ENCODE peak calls at places on chromosomes 13 and 19, in four cellular contexts. G, E, D and R are unnamed samples.

GRCh38 chr19:9044449-9044848 is 34.2 kb upstream of the MUC16 start:
- DNase-seq in G (no peak), E (no peak), D (no peak), R (no peak)

GRCh38 chr19:18373892-18374629 is 11.9 kb upstream of the GDF15 start:
- DNase-seq in G (peak), E (peak), D (no peak), R (peak)

GRCh38 chr13:32734511-32734910 is 148.3 kb downstream of the PDS5B start:
- DNase-seq in G (no peak), E (no peak), D (no peak), R (no peak)

GRCh38 chr13:36862002-36862706 is 43.1 kb downstream of the RFXAP start:
- DNase-seq in G (no peak), E (no peak), D (no peak), R (no peak)

GRCh38 chr13:80945328-80945727 is 604.4 kb upstream of the SPRY2 start:
- DNase-seq in G (no peak), E (no peak), D (peak), R (peak)

GRCh38 chr19:3801412-3802096 is 15.4 kb upstream of the MATK start:
- DNase-seq in G (peak), E (peak), D (peak), R (no peak)

GRCh38 chr19:49113762-49114629 is at the start of gene LIN7B:
- DNase-seq in G (peak), E (peak), D (peak), R (peak)

GRCh38 chr13:62747152-62747551 is 1331.5 kb upstream of the PCDH20 start:
- DNase-seq in G (no peak), E (no peak), D (no peak), R (no peak)

GRCh38 chr19:19966862-19967261 is 66.1 kb downstream of the ZNF93 start:
- DNase-seq in G (no peak), E (no peak), D (no peak), R (no peak)

GRCh38 chr19:44905437-44906160 is at the start of gene APOE:
- DNase-seq in G (no peak), E (no peak), D (no peak), R (no peak)